ENCODE peak calls at places on chromosomes 4 and X, in six cellular contexts. F is effector memory CD4-positive, alpha-beta T cell; K is esophagus muscularis mucosa; S is CD4-positive, alpha-beta T cell; Q is kidney epithelial cell; I is H7. W is an unnamed sample. For H3K27me3, the result is how much of the 10 kb centered on the place peaks cover.

GRCh38 chrX:17669891-17670290 is 67.4 kb upstream of the SCML1 start:
- DNase-seq in F (no peak), I (no peak), S (no peak), K (no peak), Q (no peak), W (no peak)

GRCh38 chrX:21655901-21656586 is 2.1 kb downstream of the KLHL34 start:
- DNase-seq in I (peak), K (no peak), S (no peak), Q (no peak), F (no peak), W (no peak)

GRCh38 chrX:107742754-107743191 is 32.8 kb downstream of the TSC22D3 start:
- DNase-seq in K (no peak), S (no peak), I (peak), Q (no peak), F (no peak), W (no peak)

GRCh38 chrX:40170830-40171512 is 73.2 kb upstream of the BCOR start:
- DNase-seq in F (no peak), K (no peak), I (peak), S (no peak), Q (no peak), W (no peak)

GRCh38 chr4:154626793-154627484 is 14.5 kb upstream of the FGG start:
- DNase-seq in S (peak), F (no peak), Q (no peak), I (peak), K (no peak), W (peak)

GRCh38 chr4:137740192-137740591 is 207.9 kb upstream of the PCDH18 start:
- DNase-seq in F (no peak), K (no peak), Q (no peak), S (no peak), I (no peak), W (no peak)

GRCh38 chr4:83082777-83083176 is 31.8 kb downstream of the PLAC8 start:
- DNase-seq in Q (no peak), F (no peak), I (no peak), K (no peak), S (no peak), W (no peak)

GRCh38 chrX:147913570-147913969 is 1.9 kb downstream of the FMR1 start:
- DNase-seq in Q (no peak), S (no peak), K (no peak), F (no peak), I (no peak), W (no peak)

GRCh38 chr4:80112236-80112635 is 39.2 kb upstream of the ANTXR2 start:
- DNase-seq in I (no peak), S (no peak), Q (no peak), F (no peak), K (no peak), W (no peak)

GRCh38 chr4:53537606-53538005 is 53.7 kb downstream of the LNX1 start:
- DNase-seq in Q (no peak), I (no peak), S (no peak), F (no peak), K (no peak), W (no peak)

GRCh38 chr4:138005486-138005885 is 236.7 kb downstream of the SLC7A11 start:
- DNase-seq in K (no peak), F (no peak), S (no peak), I (no peak), Q (no peak), W (no peak)

GRCh38 chr4:176635372-176636261 is 157.1 kb downstream of the VEGFC start:
- DNase-seq in I (no peak), K (no peak), F (no peak), S (no peak), Q (peak), W (no peak)

GRCh38 chr4:79864470-79865190 is 208.4 kb downstream of the ANTXR2 start:
- DNase-seq in I (no peak), S (no peak), K (no peak), Q (no peak), F (no peak), W (peak)

GRCh38 chr4:123351713-123352112 is 44.9 kb upstream of the SPRY1 start:
- DNase-seq in I (no peak), K (no peak), S (no peak), F (no peak), Q (no peak), W (no peak)

GRCh38 chr4:16914208-16914607 is 15.8 kb upstream of the LDB2 start:
- DNase-seq in S (no peak), Q (no peak), F (no peak), I (peak), K (no peak), W (no peak)

GRCh38 chrX:42752730-42753129 is 25.2 kb downstream of the PPP1R2C start:
- DNase-seq in S (no peak), Q (no peak), I (peak), K (no peak), F (no peak), W (no peak)

GRCh38 chr4:56656346-56656643 is 24.8 kb downstream of the HOPX start:
- DNase-seq in K (no peak), Q (no peak), F (peak), I (no peak), S (peak), W (peak)

GRCh38 chrX:9520211-9520590 is 55.3 kb downstream of the TBL1X start:
- DNase-seq in S (no peak), Q (no peak), F (no peak), K (no peak), I (no peak), W (no peak)

GRCh38 chrX:1002611-1003010 is 209.8 kb downstream of the CRLF2 start:
- DNase-seq in Q (no peak), S (no peak), F (no peak), I (no peak), K (no peak), W (no peak)

GRCh38 chr4:174228988-174229387 is 54.5 kb downstream of the FBXO8 start:
- DNase-seq in K (no peak), Q (no peak), S (no peak), I (no peak), F (no peak), W (no peak)

GRCh38 chr4:56976878-56977320 is 507 bp downstream of the NOA1 start:
- DNase-seq in K (no peak), F (peak), S (peak), Q (no peak), I (peak), W (peak)

GRCh38 chr4:75542824-75543223 is 13.0 kb upstream of the ODAPH start:
- DNase-seq in S (no peak), F (no peak), K (no peak), I (no peak), Q (peak), W (no peak)

GRCh38 chr4:168825975-168826374 is 184.1 kb downstream of the CBR4 start:
- DNase-seq in K (no peak), S (no peak), F (no peak), I (no peak), Q (no peak), W (no peak)

GRCh38 chrX:101904996-101905395 is 26.8 kb downstream of the ZMAT1 start:
- DNase-seq in S (no peak), Q (no peak), F (no peak), K (no peak), I (no peak), W (no peak)

GRCh38 chr4:131499139-131499873 is 1649.8 kb upstream of the PCDH10 start:
- DNase-seq in F (no peak), Q (peak), S (no peak), I (no peak), K (no peak), W (no peak)

GRCh38 chr4:47771020-47771419 is 66.8 kb downstream of the CORIN start:
- DNase-seq in I (no peak), S (no peak), F (no peak), K (no peak), Q (no peak), W (no peak)

GRCh38 chr4:39636786-39637185 is 1.9 kb downstream of the SMIM14 start:
- DNase-seq in F (no peak), S (no peak), I (no peak), K (no peak), Q (no peak), W (no peak)

GRCh38 chr4:137526681-137527080 is 5.6 kb downstream of the PCDH18 start:
- DNase-seq in K (no peak), S (no peak), Q (no peak), I (no peak), F (no peak), W (no peak)

GRCh38 chr4:13950491-13950890 is 323.0 kb upstream of the BOD1L1 start:
- DNase-seq in K (peak), F (no peak), I (no peak), Q (no peak), S (no peak), W (no peak)

GRCh38 chrX:88977835-88978234 is 230.8 kb downstream of the CPXCR1 start:
- DNase-seq in S (no peak), I (no peak), K (no peak), F (no peak), Q (no peak), W (no peak)

GRCh38 chr4:7647211-7647931 is 212.6 kb upstream of the PSAPL1 start:
- DNase-seq in K (no peak), I (no peak), S (no peak), Q (no peak), F (no peak), W (no peak)

GRCh38 chr4:2462218-2462991 is 6.5 kb upstream of the RNF4 start:
- DNase-seq in I (peak), F (peak), Q (no peak), S (peak), K (no peak), W (peak)

GRCh38 chrX:4043951-4044350 is 330.5 kb upstream of the PRKX start:
- DNase-seq in K (no peak), S (no peak), Q (no peak), I (no peak), F (no peak), W (no peak)

GRCh38 chr4:122329876-122330595 is 48.8 kb upstream of the ADAD1 start:
- DNase-seq in I (no peak), F (no peak), Q (no peak), K (no peak), S (no peak), W (no peak)

GRCh38 chr4:153170407-153170806 is 33.8 kb upstream of the TRIM2 start:
- DNase-seq in F (no peak), Q (no peak), S (no peak), K (no peak), I (no peak), W (no peak)

GRCh38 chrX:129649268-129650182 is 5.2 kb downstream of the APLN start:
- DNase-seq in Q (no peak), I (peak), F (no peak), K (peak), S (no peak), W (no peak)
- H3K27me3 ChIP-seq in Q (under half), I (half or more), F (under half), K (under half), S (under half), W (under half)

DNA sequence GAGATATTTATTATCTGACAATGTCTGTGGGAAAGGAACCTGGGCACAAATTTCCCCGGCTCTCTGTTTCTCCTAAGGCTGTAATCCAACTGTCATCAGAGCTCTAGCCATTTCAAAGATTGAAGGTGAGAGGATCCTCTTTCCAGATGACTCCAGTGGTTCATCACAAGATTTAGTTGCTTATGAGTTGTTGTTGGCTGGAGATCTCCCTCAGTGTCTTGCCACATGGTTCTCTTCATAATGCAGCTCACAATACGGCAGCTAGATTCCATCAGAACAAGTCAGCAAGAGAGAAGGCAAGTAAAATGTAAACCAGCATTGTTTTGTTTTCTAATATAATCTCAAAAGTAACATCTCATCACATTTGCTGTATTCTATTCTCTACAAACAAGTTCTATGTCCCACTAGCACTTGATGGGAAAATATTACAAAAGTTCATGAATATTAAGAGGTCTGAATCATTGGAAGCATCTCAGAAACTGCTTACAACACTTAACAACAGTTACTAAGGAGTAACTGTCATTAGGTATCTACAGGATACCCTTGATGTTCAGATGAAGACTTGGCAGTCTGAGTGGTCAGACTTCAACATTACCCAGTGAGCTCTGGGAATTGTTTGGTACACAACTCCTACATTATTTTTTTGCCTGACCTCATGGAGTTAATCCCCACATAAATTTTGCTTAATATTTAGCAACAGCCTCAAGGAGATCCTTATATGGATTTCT is 369.2 kb downstream of the GASK1B start:
- DNase-seq in Q (no peak), K (no peak), I (no peak), S (no peak), F (no peak), W (no peak)
- H3K27me3 ChIP-seq in Q (under half), K (under half), I (under half), S (under half), F (under half), W (under half)

GRCh38 chrX:130756233-130756632 is 146.8 kb downstream of the ENOX2 start:
- DNase-seq in Q (no peak), I (no peak), F (no peak), S (no peak), K (no peak), W (no peak)
- H3K27me3 ChIP-seq in Q (under half), I (under half), F (under half), S (under half), K (under half), W (under half)

GRCh38 chrX:154019061-154019621 is 561 bp downstream of the IRAK1 start:
- DNase-seq in I (no peak), F (no peak), Q (no peak), K (no peak), S (no peak), W (no peak)
- H3K27me3 ChIP-seq in I (under half), F (under half), Q (under half), K (under half), S (under half), W (under half)

DNA sequence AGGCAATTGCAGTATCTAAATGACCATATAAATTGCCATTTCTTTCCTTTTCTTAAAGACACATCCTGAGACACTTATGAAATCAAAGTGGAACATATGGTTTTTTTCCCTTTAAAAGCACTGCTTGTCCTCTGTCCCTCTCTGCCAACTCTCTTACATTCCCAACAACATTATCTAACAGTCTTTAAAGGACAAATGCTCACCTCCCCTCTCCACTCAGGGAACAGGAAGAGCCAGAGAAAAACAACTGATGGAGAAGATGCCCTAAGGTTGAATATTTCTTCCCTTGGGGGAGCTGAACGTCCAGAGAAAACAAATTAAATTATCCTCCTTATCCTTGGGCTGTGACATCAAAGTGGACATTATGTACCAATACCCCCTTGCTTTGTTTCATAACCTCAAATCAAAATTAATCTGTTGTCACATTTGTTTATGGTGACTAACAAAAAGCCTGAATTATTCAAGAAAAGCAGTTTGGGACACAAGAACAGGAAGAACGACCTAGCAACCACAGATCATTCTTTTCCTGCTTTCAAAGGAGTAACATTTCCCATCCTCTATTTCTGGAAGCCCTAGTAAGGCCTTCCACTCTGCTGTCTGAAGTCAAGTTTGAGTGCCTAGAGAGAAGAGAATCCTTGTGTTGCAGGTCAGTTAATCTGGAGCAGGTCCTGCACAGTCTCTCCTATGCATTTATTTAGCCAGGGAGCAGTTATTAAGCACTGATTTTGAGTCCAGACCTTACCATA is 52.6 kb upstream of the PAGE1 start:
- DNase-seq in K (no peak), Q (no peak), I (no peak), S (no peak), F (no peak), W (no peak)
- H3K27me3 ChIP-seq in K (under half), Q (under half), I (under half), S (under half), F (under half), W (under half)